ENCODE peak calls at places on chromosome 13, in nine cellular contexts. One of them, this sample, is unnamed.
A peak's percentile ranks its signal among the peaks of the same experiment; 100 is the strongest.

GRCh38 chr13:43664700-43665191 is 122.0 kb downstream of the ENOX1 start:
- DNase-seq in Peyer's patch: peak; percentile 53
- DNase-seq in GM06990: no peak
- DNase-seq in astrocyte: peak; percentile 57
- DNase-seq in fibroblast of lung: peak; percentile 79
- DNase-seq in ovary: peak; percentile 27
- DNase-seq in tibial nerve: no peak
- DNase-seq in brain microvascular endothelial cell: peak; percentile 55
- DNase-seq in heart left ventricle: no peak
- DNase-seq in this sample: no peak

GRCh38 chr13:112455476-112456059 is 79.4 kb downstream of the SPACA7 start:
- DNase-seq in Peyer's patch: no peak
- DNase-seq in GM06990: no peak
- DNase-seq in astrocyte: no peak
- DNase-seq in fibroblast of lung: no peak
- DNase-seq in ovary: no peak
- DNase-seq in tibial nerve: no peak
- DNase-seq in brain microvascular endothelial cell: no peak
- DNase-seq in heart left ventricle: no peak
- DNase-seq in this sample: peak; percentile 41

GRCh38 chr13:26475176-26476110 is 82.0 kb upstream of the WASF3 start:
- DNase-seq in Peyer's patch: peak; percentile 43
- DNase-seq in GM06990: no peak
- DNase-seq in astrocyte: no peak
- DNase-seq in fibroblast of lung: no peak
- DNase-seq in ovary: no peak
- DNase-seq in tibial nerve: no peak
- DNase-seq in brain microvascular endothelial cell: no peak
- DNase-seq in heart left ventricle: no peak
- DNase-seq in this sample: no peak

GRCh38 chr13:35789335-35790166 is 313.1 kb upstream of the MAB21L1 start:
- DNase-seq in Peyer's patch: no peak
- DNase-seq in GM06990: no peak
- DNase-seq in astrocyte: peak; percentile 39
- DNase-seq in fibroblast of lung: peak; percentile 62
- DNase-seq in ovary: no peak
- DNase-seq in tibial nerve: no peak
- DNase-seq in brain microvascular endothelial cell: peak; percentile 11
- DNase-seq in heart left ventricle: no peak
- DNase-seq in this sample: no peak

GRCh38 chr13:21338156-21338555 is 120.9 kb downstream of the ZDHHC20 start:
- DNase-seq in Peyer's patch: no peak
- DNase-seq in GM06990: no peak
- DNase-seq in astrocyte: no peak
- DNase-seq in fibroblast of lung: no peak
- DNase-seq in ovary: no peak
- DNase-seq in tibial nerve: no peak
- DNase-seq in brain microvascular endothelial cell: no peak
- DNase-seq in heart left ventricle: no peak
- DNase-seq in this sample: no peak

GRCh38 chr13:73765651-73766384 is 368.4 kb downstream of the KLF12 start:
- DNase-seq in Peyer's patch: peak; percentile 68
- DNase-seq in GM06990: peak; percentile 33
- DNase-seq in astrocyte: peak; percentile 79
- DNase-seq in fibroblast of lung: peak; percentile 74
- DNase-seq in ovary: peak; percentile 93
- DNase-seq in tibial nerve: peak; percentile 66
- DNase-seq in brain microvascular endothelial cell: peak; percentile 70
- DNase-seq in heart left ventricle: peak; percentile 86
- DNase-seq in this sample: no peak

GRCh38 chr13:21872795-21873194 is 201.9 kb downstream of the FGF9 start:
- DNase-seq in Peyer's patch: no peak
- DNase-seq in GM06990: no peak
- DNase-seq in astrocyte: no peak
- DNase-seq in fibroblast of lung: no peak
- DNase-seq in ovary: no peak
- DNase-seq in tibial nerve: no peak
- DNase-seq in brain microvascular endothelial cell: no peak
- DNase-seq in heart left ventricle: no peak
- DNase-seq in this sample: no peak

GRCh38 chr13:50909605-50910482 is at the start of gene RNASEH2B:
- DNase-seq in Peyer's patch: peak; percentile 83
- DNase-seq in GM06990: peak; percentile 93
- DNase-seq in astrocyte: peak; percentile 52
- DNase-seq in fibroblast of lung: peak; percentile 60
- DNase-seq in ovary: peak; percentile 61
- DNase-seq in tibial nerve: peak; percentile 41
- DNase-seq in brain microvascular endothelial cell: peak; percentile 33
- DNase-seq in heart left ventricle: peak; percentile 75
- DNase-seq in this sample: peak; percentile 94

GRCh38 chr13:24074687-24075086 is 85.8 kb upstream of the SPATA13 start:
- DNase-seq in Peyer's patch: no peak
- DNase-seq in GM06990: no peak
- DNase-seq in astrocyte: no peak
- DNase-seq in fibroblast of lung: no peak
- DNase-seq in ovary: no peak
- DNase-seq in tibial nerve: no peak
- DNase-seq in brain microvascular endothelial cell: no peak
- DNase-seq in heart left ventricle: no peak
- DNase-seq in this sample: no peak

GRCh38 chr13:46593403-46593802 is 40.4 kb downstream of the LRCH1 start:
- DNase-seq in Peyer's patch: no peak
- DNase-seq in GM06990: no peak
- DNase-seq in astrocyte: no peak
- DNase-seq in fibroblast of lung: no peak
- DNase-seq in ovary: no peak
- DNase-seq in tibial nerve: no peak
- DNase-seq in brain microvascular endothelial cell: no peak
- DNase-seq in heart left ventricle: no peak
- DNase-seq in this sample: no peak

GRCh38 chr13:110683203-110683883 is 22.6 kb downstream of the CARS2 start:
- DNase-seq in Peyer's patch: no peak
- DNase-seq in GM06990: no peak
- DNase-seq in astrocyte: no peak
- DNase-seq in fibroblast of lung: peak; percentile 19
- DNase-seq in ovary: no peak
- DNase-seq in tibial nerve: no peak
- DNase-seq in brain microvascular endothelial cell: no peak
- DNase-seq in heart left ventricle: no peak
- DNase-seq in this sample: peak; percentile 59

GRCh38 chr13:77305276-77305675 is 21.6 kb downstream of the MYCBP2 start:
- DNase-seq in Peyer's patch: no peak
- DNase-seq in GM06990: no peak
- DNase-seq in astrocyte: no peak
- DNase-seq in fibroblast of lung: no peak
- DNase-seq in ovary: no peak
- DNase-seq in tibial nerve: no peak
- DNase-seq in brain microvascular endothelial cell: no peak
- DNase-seq in heart left ventricle: no peak
- DNase-seq in this sample: no peak

GRCh38 chr13:77298403-77298802 is 28.5 kb downstream of the MYCBP2 start:
- DNase-seq in Peyer's patch: no peak
- DNase-seq in GM06990: peak; percentile 25
- DNase-seq in astrocyte: no peak
- DNase-seq in fibroblast of lung: no peak
- DNase-seq in ovary: no peak
- DNase-seq in tibial nerve: no peak
- DNase-seq in brain microvascular endothelial cell: no peak
- DNase-seq in heart left ventricle: no peak
- DNase-seq in this sample: no peak

GRCh38 chr13:77300176-77301141 is 26.4 kb downstream of the MYCBP2 start:
- DNase-seq in Peyer's patch: no peak
- DNase-seq in GM06990: peak; percentile 37
- DNase-seq in astrocyte: peak; percentile 68
- DNase-seq in fibroblast of lung: peak; percentile 84
- DNase-seq in ovary: no peak
- DNase-seq in tibial nerve: no peak
- DNase-seq in brain microvascular endothelial cell: peak; percentile 74
- DNase-seq in heart left ventricle: no peak
- DNase-seq in this sample: peak; percentile 22

GRCh38 chr13:77299587-77299986 is 27.3 kb downstream of the MYCBP2 start:
- DNase-seq in Peyer's patch: no peak
- DNase-seq in GM06990: no peak
- DNase-seq in astrocyte: no peak
- DNase-seq in fibroblast of lung: no peak
- DNase-seq in ovary: no peak
- DNase-seq in tibial nerve: no peak
- DNase-seq in brain microvascular endothelial cell: no peak
- DNase-seq in heart left ventricle: no peak
- DNase-seq in this sample: no peak
- H3K4me3 ChIP-seq in Peyer's patch: no peak overlapping the region
- H3K4me3 ChIP-seq in GM06990: no peak overlapping the region
- H3K4me3 ChIP-seq in astrocyte: no peak overlapping the region
- H3K4me3 ChIP-seq in fibroblast of lung: peak overlapping the region; percentile 33
- H3K4me3 ChIP-seq in ovary: no peak overlapping the region
- H3K4me3 ChIP-seq in tibial nerve: no peak overlapping the region
- H3K4me3 ChIP-seq in brain microvascular endothelial cell: no peak overlapping the region
- H3K4me3 ChIP-seq in heart left ventricle: no peak overlapping the region
- H3K4me3 ChIP-seq in this sample: no peak overlapping the region

GRCh38 chr13:28486144-28486543 is 8.8 kb downstream of the FLT1 start:
- DNase-seq in Peyer's patch: no peak
- DNase-seq in GM06990: no peak
- DNase-seq in astrocyte: no peak
- DNase-seq in fibroblast of lung: no peak
- DNase-seq in ovary: no peak
- DNase-seq in tibial nerve: no peak
- DNase-seq in brain microvascular endothelial cell: no peak
- DNase-seq in heart left ventricle: no peak
- DNase-seq in this sample: no peak

GRCh38 chr13:28485097-28485496 is 9.8 kb downstream of the FLT1 start:
- DNase-seq in Peyer's patch: no peak
- DNase-seq in GM06990: no peak
- DNase-seq in astrocyte: no peak
- DNase-seq in fibroblast of lung: no peak
- DNase-seq in ovary: no peak
- DNase-seq in tibial nerve: no peak
- DNase-seq in brain microvascular endothelial cell: no peak
- DNase-seq in heart left ventricle: no peak
- DNase-seq in this sample: no peak

GRCh38 chr13:28479005-28479404 is 15.9 kb downstream of the FLT1 start:
- DNase-seq in Peyer's patch: no peak
- DNase-seq in GM06990: no peak
- DNase-seq in astrocyte: no peak
- DNase-seq in fibroblast of lung: no peak
- DNase-seq in ovary: no peak
- DNase-seq in tibial nerve: no peak
- DNase-seq in brain microvascular endothelial cell: no peak
- DNase-seq in heart left ventricle: no peak
- DNase-seq in this sample: no peak

GRCh38 chr13:28485551-28485950 is 9.4 kb downstream of the FLT1 start:
- DNase-seq in Peyer's patch: no peak
- DNase-seq in GM06990: no peak
- DNase-seq in astrocyte: no peak
- DNase-seq in fibroblast of lung: no peak
- DNase-seq in ovary: no peak
- DNase-seq in tibial nerve: no peak
- DNase-seq in brain microvascular endothelial cell: no peak
- DNase-seq in heart left ventricle: no peak
- DNase-seq in this sample: no peak

DNA sequence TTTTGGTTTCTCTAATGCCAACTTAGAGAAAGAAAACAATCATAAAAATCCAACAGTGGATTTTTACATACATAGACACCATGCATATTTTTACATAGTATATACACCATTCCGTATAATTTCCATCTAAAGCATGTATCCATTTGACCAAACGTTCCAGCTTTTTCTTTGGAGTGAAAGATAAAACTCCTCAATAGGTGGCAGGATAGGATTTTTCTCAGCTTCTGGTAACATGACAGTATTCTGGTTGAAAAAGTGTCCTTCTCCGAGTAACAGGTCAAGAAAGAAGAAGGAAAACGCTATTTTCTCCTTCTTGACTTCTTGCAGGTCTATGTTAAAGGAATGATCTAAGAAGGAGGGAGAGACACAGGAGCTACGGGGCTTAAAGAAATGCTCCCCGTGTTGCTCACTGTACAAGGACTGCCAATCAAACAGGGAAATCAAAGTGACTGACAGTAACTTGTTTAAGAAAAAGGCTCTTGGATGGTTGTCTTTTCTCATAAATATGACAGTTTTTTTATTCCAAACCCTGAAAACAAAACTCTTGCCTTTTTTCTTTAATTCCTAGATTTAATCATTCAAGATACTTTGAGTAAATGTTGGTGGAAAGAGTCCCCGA is 11.5 kb downstream of the FLT1 start:
- DNase-seq in Peyer's patch: no peak
- DNase-seq in GM06990: no peak
- DNase-seq in astrocyte: no peak
- DNase-seq in fibroblast of lung: no peak
- DNase-seq in ovary: no peak
- DNase-seq in tibial nerve: no peak
- DNase-seq in brain microvascular endothelial cell: no peak
- DNase-seq in heart left ventricle: no peak
- DNase-seq in this sample: no peak
- TF ChIP-seq CTCF in Peyer's patch: no peak
- TF ChIP-seq CTCF in GM06990: no peak
- TF ChIP-seq CTCF in astrocyte: no peak
- TF ChIP-seq CTCF in fibroblast of lung: no peak
- TF ChIP-seq CTCF in ovary: no peak
- TF ChIP-seq CTCF in tibial nerve: no peak
- TF ChIP-seq CTCF in brain microvascular endothelial cell: no peak
- TF ChIP-seq CTCF in heart left ventricle: no peak
- TF ChIP-seq CTCF in this sample: no peak

GRCh38 chr13:99495478-99496321 is 5.6 kb upstream of the TM9SF2 start:
- DNase-seq in Peyer's patch: no peak
- DNase-seq in GM06990: no peak
- DNase-seq in astrocyte: no peak
- DNase-seq in fibroblast of lung: no peak
- DNase-seq in ovary: no peak
- DNase-seq in tibial nerve: no peak
- DNase-seq in brain microvascular endothelial cell: no peak
- DNase-seq in heart left ventricle: no peak
- DNase-seq in this sample: no peak
- H3K4me3 ChIP-seq in Peyer's patch: peak overlapping the region; percentile 55
- H3K4me3 ChIP-seq in GM06990: peak overlapping the region; percentile 51
- H3K4me3 ChIP-seq in astrocyte: no peak overlapping the region
- H3K4me3 ChIP-seq in fibroblast of lung: peak overlapping the region; percentile 39
- H3K4me3 ChIP-seq in ovary: peak overlapping the region; percentile 3
- H3K4me3 ChIP-seq in tibial nerve: peak overlapping the region; percentile 47
- H3K4me3 ChIP-seq in brain microvascular endothelial cell: no peak overlapping the region
- H3K4me3 ChIP-seq in heart left ventricle: peak overlapping the region; percentile 58
- H3K4me3 ChIP-seq in this sample: peak overlapping the region; percentile 60

DNA sequence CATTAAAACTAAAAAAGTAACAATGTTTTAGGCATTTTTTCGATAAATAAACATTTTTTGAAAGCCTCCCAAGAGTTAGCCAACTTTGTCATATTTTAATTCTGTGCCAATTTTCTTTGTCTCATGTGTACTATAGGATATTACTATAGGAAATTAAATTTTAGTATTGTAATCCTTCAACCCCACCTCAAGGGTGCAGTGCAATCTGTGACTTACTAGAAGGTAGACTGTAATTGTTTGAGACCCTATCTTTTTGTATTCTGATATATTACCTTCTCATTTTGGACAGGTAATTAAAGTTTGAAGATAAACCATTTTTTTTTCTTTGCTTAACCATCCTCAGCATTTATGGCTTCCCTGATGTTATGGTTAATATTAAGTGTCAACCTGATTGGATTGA is 457.8 kb downstream of the PCDH20 start:
- DNase-seq in Peyer's patch: no peak
- DNase-seq in GM06990: no peak
- DNase-seq in astrocyte: no peak
- DNase-seq in fibroblast of lung: no peak
- DNase-seq in ovary: no peak
- DNase-seq in tibial nerve: no peak
- DNase-seq in brain microvascular endothelial cell: no peak
- DNase-seq in heart left ventricle: no peak
- DNase-seq in this sample: no peak
- TF ChIP-seq CTCF in Peyer's patch: no peak
- TF ChIP-seq CTCF in GM06990: no peak
- TF ChIP-seq CTCF in astrocyte: no peak
- TF ChIP-seq CTCF in fibroblast of lung: no peak
- TF ChIP-seq CTCF in ovary: no peak
- TF ChIP-seq CTCF in tibial nerve: no peak
- TF ChIP-seq CTCF in brain microvascular endothelial cell: no peak
- TF ChIP-seq CTCF in heart left ventricle: no peak
- TF ChIP-seq CTCF in this sample: no peak